ENCODE peak calls at places on chromosomes 6 and 20, in ten cellular contexts. A is CD8-positive, alpha-beta memory T cell; M is EH; N is kidney epithelial cell; X is activated T-helper 1 cell treated with anti-CD3 and anti-CD28 coated beads, Interleukin-12 subunit alpha, Interleukin-12 subunit beta, Interleukin-2, Interleukin-4 antibody, amounts not matched to agents 30 ng/mL and 10 ng/mL and 1 ng/mL, durations not matched to agents 14 hours and 24 hours and 36 hours; B is NCI-H748 treated with DMSO at 0.1 percent for 48 hours; E is psoas muscle; S is HEK293T; R is stimulated activated CD4-positive, alpha-beta T cell treated with anti-CD3 and anti-CD28 coated beads, TNF-alpha, amount 100 ng/mL, for 4 hours; J is neural crest cell. O is an unnamed sample.
A peak's percentile ranks its signal among the peaks of the same experiment; 100 is the strongest.

GRCh38 chr20:46132705-46133120 is 14.6 kb downstream of the CD40 start:
- DNase-seq in X (peak; percentile 34), R (peak; percentile 25), M (peak; percentile 62), B (peak; percentile 38), J (peak; percentile 82), N (no peak), A (peak; percentile 30), S (peak; percentile 85), E (peak; percentile 71), O (peak; percentile 84)

GRCh38 chr6:162974685-162975084 is 246.9 kb downstream of the PACRG start:
- DNase-seq in M (no peak), S (no peak), A (no peak), J (no peak), N (no peak), B (no peak), E (no peak), X (no peak), R (no peak), O (no peak)

GRCh38 chr6:100412872-100413271 is 51.8 kb downstream of the SIM1 start:
- DNase-seq in A (no peak), R (no peak), N (no peak), X (no peak), J (no peak), E (no peak), S (no peak), M (no peak), B (no peak), O (no peak)

GRCh38 chr20:58603656-58604184 is 47.4 kb upstream of the STX16 start:
- DNase-seq in J (no peak), E (no peak), S (no peak), A (no peak), X (no peak), R (no peak), B (no peak), M (peak; percentile 83), N (no peak), O (no peak)

GRCh38 chr20:32737371-32738223 is 5.7 kb downstream of the COMMD7 start:
- DNase-seq in X (peak; percentile 44), M (peak; percentile 86), R (no peak), S (no peak), J (no peak), A (no peak), N (no peak), E (no peak), B (no peak), O (no peak)

GRCh38 chr6:26420607-26421235 is 18.6 kb downstream of the BTN3A1 start:
- DNase-seq in X (no peak), N (no peak), J (peak; percentile 23), B (no peak), E (no peak), R (no peak), S (peak; percentile 35), M (peak; percentile 51), A (no peak), O (peak; percentile 52)

GRCh38 chr20:43911066-43911465 is 3.6 kb upstream of the TOX2 start:
- DNase-seq in N (no peak), R (no peak), X (no peak), S (no peak), E (no peak), M (peak; percentile 76), J (no peak), B (no peak), A (no peak), O (peak; percentile 78)

GRCh38 chr20:3889489-3890409 is 562 bp downstream of the PANK2 start:
- DNase-seq in A (peak; percentile 26), J (peak; percentile 15), N (no peak), B (peak; percentile 34), X (peak; percentile 19), E (peak; percentile 47), M (peak; percentile 41), R (no peak), S (no peak), O (no peak)

GRCh38 chr6:53357576-53358343 is 9.0 kb upstream of the ELOVL5 start:
- DNase-seq in S (no peak), J (no peak), R (no peak), A (no peak), E (no peak), M (no peak), N (no peak), B (no peak), X (no peak), O (no peak)

GRCh38 chr6:143405381-143406154 is 44.9 kb downstream of the ADAT2 start:
- DNase-seq in N (no peak), J (no peak), X (no peak), M (peak; percentile 92), B (no peak), A (no peak), S (no peak), E (no peak), R (no peak), O (no peak)

GRCh38 chr6:105595829-105596228 is 192.9 kb upstream of the PREP start:
- DNase-seq in M (no peak), N (no peak), A (no peak), X (no peak), S (no peak), J (no peak), R (no peak), B (no peak), E (no peak), O (no peak)

GRCh38 chr20:59577809-59578601 is 26.3 kb upstream of the PHACTR3 start:
- DNase-seq in X (no peak), J (no peak), N (no peak), E (no peak), M (no peak), B (no peak), S (no peak), A (no peak), R (no peak), O (no peak)

GRCh38 chr20:57289401-57290177 is 23.1 kb upstream of the BMP7 start:
- DNase-seq in A (no peak), S (no peak), N (no peak), B (no peak), M (no peak), J (no peak), E (no peak), X (no peak), R (no peak), O (no peak)

GRCh38 chr6:132456700-132457143 is 55.4 kb upstream of the MOXD1 start:
- DNase-seq in A (no peak), S (no peak), R (no peak), N (no peak), E (peak; percentile 21), B (no peak), X (no peak), J (no peak), M (peak; percentile 23), O (peak; percentile 84)

GRCh38 chr6:94468830-94469229 is 1049.5 kb upstream of the EPHA7 start:
- DNase-seq in N (no peak), B (no peak), S (no peak), M (no peak), A (no peak), J (no peak), X (no peak), R (no peak), E (no peak), O (no peak)

GRCh38 chr20:34216382-34216742 is 24.9 kb upstream of the ASIP start:
- DNase-seq in B (no peak), R (no peak), N (no peak), J (no peak), S (no peak), X (no peak), A (no peak), E (no peak), M (no peak), O (no peak)

GRCh38 chr20:40868568-40869223 is 159.9 kb upstream of the TOP1 start:
- DNase-seq in M (peak; percentile 96), E (peak; percentile 23), S (no peak), N (no peak), A (no peak), J (no peak), X (no peak), B (no peak), R (no peak), O (peak; percentile 90)

GRCh38 chr6:26199773-26200728 is 112.8 kb downstream of the HFE start:
- DNase-seq in X (no peak), E (no peak), S (no peak), N (no peak), J (no peak), A (no peak), M (peak; percentile 61), B (peak; percentile 84), R (no peak), O (no peak)

GRCh38 chr6:33716379-33716778 is 4.9 kb upstream of the UQCC2 start:
- DNase-seq in N (no peak), E (no peak), M (no peak), S (no peak), B (peak; percentile 38), R (no peak), X (no peak), A (no peak), J (no peak), O (no peak)

GRCh38 chr6:43491750-43492661 is 14.6 kb downstream of the TJAP1 start:
- DNase-seq in B (no peak), S (no peak), M (peak; percentile 86), N (no peak), E (peak; percentile 92), X (no peak), J (no peak), R (no peak), A (no peak), O (no peak)

GRCh38 chr20:25863536-25864325 is 167.1 kb upstream of the ZNF337 start:
- DNase-seq in A (no peak), S (no peak), R (no peak), J (no peak), X (no peak), B (no peak), M (peak; percentile 48), E (no peak), N (no peak), O (peak; percentile 45)

GRCh38 chr6:131945971-131946370 is 5.2 kb downstream of the CCN2 start:
- DNase-seq in S (no peak), A (no peak), J (no peak), M (no peak), X (no peak), N (no peak), R (no peak), E (no peak), B (no peak), O (no peak)

GRCh38 chr6:41413250-41413649 is 77.8 kb downstream of the NCR2 start:
- DNase-seq in M (no peak), E (no peak), R (no peak), X (no peak), J (no peak), S (no peak), B (no peak), N (no peak), A (no peak), O (no peak)

GRCh38 chr6:55209059-55209458 is 34.7 kb downstream of the HCRTR2 start:
- DNase-seq in B (no peak), S (no peak), M (no peak), J (no peak), R (no peak), A (no peak), N (peak; percentile 9), X (no peak), E (no peak), O (no peak)

GRCh38 chr6:69584536-69584912 is 212.3 kb downstream of the LMBRD1 start:
- DNase-seq in S (no peak), R (no peak), M (peak; percentile 22), E (no peak), A (no peak), X (no peak), J (no peak), B (no peak), N (no peak), O (no peak)

GRCh38 chr6:34679552-34680255 is 16.9 kb downstream of the ILRUN start:
- DNase-seq in S (no peak), X (no peak), M (peak; percentile 47), N (no peak), J (no peak), A (no peak), R (no peak), B (no peak), E (no peak), O (no peak)

GRCh38 chr6:41824571-41825569 is 37.4 kb downstream of the TOMM6 start:
- DNase-seq in B (no peak), X (no peak), M (peak; percentile 13), R (no peak), E (no peak), S (no peak), N (peak; percentile 18), J (no peak), A (no peak), O (peak; percentile 43)

GRCh38 chr6:136782021-136782770 is 10.1 kb downstream of the MAP3K5 start:
- DNase-seq in X (no peak), B (no peak), M (peak; percentile 70), A (no peak), R (no peak), E (no peak), J (no peak), N (no peak), S (no peak), O (no peak)